ENCODE peak calls at places on chromosomes 11 and 22, in seven cellular contexts. V is GM23248, P is NCI-H82, G is T follicular helper cell, J is astrocyte of the spinal cord, W is fibroblast of the aortic adventitia, L is SJSA1. Q is an unnamed sample.

GRCh38 chr11:92050305-92050704 is 174.3 kb upstream of the FAT3 start:
- DNase-seq in V (no peak), P (no peak), G (no peak), J (no peak), W (no peak), L (no peak), Q (no peak)

GRCh38 chr11:134541951-134542350 is 129.9 kb upstream of the B3GAT1 start:
- DNase-seq in V (no peak), P (no peak), G (no peak), J (no peak), W (no peak), L (no peak), Q (no peak)

GRCh38 chr22:20205964-20206708 is 55.3 kb upstream of the CCDC188 start:
- DNase-seq in V (peak), P (peak), G (peak), J (peak), W (peak), L (peak), Q (peak)

GRCh38 chr11:134939905-134940304 is 527.9 kb upstream of the B3GAT1 start:
- DNase-seq in V (no peak), P (peak), G (no peak), J (no peak), W (no peak), L (no peak), Q (no peak)

GRCh38 chr22:35835998-35836691 is 118.5 kb downstream of the APOL5 start:
- DNase-seq in V (peak), P (peak), G (no peak), J (peak), W (peak), L (peak), Q (no peak)

GRCh38 chr22:37260396-37260795 is 16.3 kb upstream of the RAC2 start:
- DNase-seq in V (no peak), P (no peak), G (no peak), J (no peak), W (no peak), L (no peak), Q (no peak)

GRCh38 chr11:30936476-30936875 is 350.3 kb upstream of the MPPED2 start:
- DNase-seq in V (peak), P (no peak), G (no peak), J (no peak), W (peak), L (no peak), Q (no peak)

GRCh38 chr22:25362215-25362882 is 142.9 kb downstream of the CRYBB2 start:
- DNase-seq in V (peak), P (peak), G (peak), J (peak), W (peak), L (peak), Q (no peak)

GRCh38 chr22:47041201-47042115 is 279.0 kb downstream of the TBC1D22A start:
- DNase-seq in V (no peak), P (no peak), G (no peak), J (no peak), W (no peak), L (no peak), Q (no peak)

GRCh38 chr11:46555269-46556054 is 38.4 kb downstream of the AMBRA1 start:
- DNase-seq in V (peak), P (no peak), G (no peak), J (peak), W (peak), L (peak), Q (no peak)

GRCh38 chr11:112538529-112538928 is 277.9 kb upstream of the PLET1 start:
- DNase-seq in V (no peak), P (no peak), G (no peak), J (no peak), W (no peak), L (no peak), Q (no peak)

GRCh38 chr11:22340803-22341581 is 2.8 kb downstream of the SLC17A6 start:
- DNase-seq in V (no peak), P (no peak), G (no peak), J (no peak), W (no peak), L (no peak), Q (no peak)

GRCh38 chr22:25030636-25031035 is 78.1 kb downstream of the KIAA1671 start:
- DNase-seq in V (peak), P (no peak), G (no peak), J (peak), W (no peak), L (no peak), Q (no peak)

GRCh38 chr11:90823446-90823845 is 600.6 kb upstream of the CHORDC1 start:
- DNase-seq in V (no peak), P (no peak), G (no peak), J (no peak), W (no peak), L (no peak), Q (no peak)

GRCh38 chr11:2208691-2209369 is 37.2 kb upstream of the TH start:
- DNase-seq in V (no peak), P (no peak), G (no peak), J (no peak), W (no peak), L (no peak), Q (no peak)

GRCh38 chr11:130546438-130546837 is 98.0 kb downstream of the ADAMTS15 start:
- DNase-seq in V (no peak), P (no peak), G (no peak), J (no peak), W (no peak), L (no peak), Q (no peak)

GRCh38 chr22:39185601-39186012 is 33.1 kb upstream of the CBX7 start:
- DNase-seq in V (peak), P (peak), G (no peak), J (no peak), W (peak), L (no peak), Q (no peak)

GRCh38 chr22:29744902-29745301 is 21.9 kb downstream of the ZMAT5 start:
- DNase-seq in V (peak), P (peak), G (no peak), J (peak), W (no peak), L (no peak), Q (no peak)

GRCh38 chr22:33130473-33130872 is 72.3 kb upstream of the SYN3 start:
- DNase-seq in V (no peak), P (no peak), G (no peak), J (no peak), W (no peak), L (no peak), Q (no peak)